ENCODE peak calls at places on chromosomes 11 and 22, in four cellular contexts. M, B, D and H are unnamed samples.

GRCh38 chr22:46068908-46069481 is 81.3 kb upstream of the PPARA start:
- DNase-seq in M (no peak), D (no peak), B (peak), H (peak)

GRCh38 chr11:29173660-29174062 is 843.2 kb downstream of the KCNA4 start:
- DNase-seq in M (no peak), D (no peak), B (no peak), H (no peak)

GRCh38 chr11:129286813-129287212 is 88.8 kb upstream of the BARX2 start:
- DNase-seq in D (no peak), M (no peak), B (peak), H (no peak)

GRCh38 chr11:126669416-126669815 is 313.9 kb downstream of the ST3GAL4 start:
- DNase-seq in B (no peak), D (no peak), M (no peak), H (peak)

GRCh38 chr11:13098067-13098466 is 89.0 kb downstream of the RASSF10 start:
- DNase-seq in D (no peak), M (no peak), B (no peak), H (peak)

GRCh38 chr11:65132988-65133700 is 1.2 kb downstream of the SYVN1 start:
- DNase-seq in B (peak), D (peak), M (peak), H (peak)

GRCh38 chr11:131758726-131759125 is 388.3 kb downstream of the NTM start:
- DNase-seq in D (no peak), B (no peak), M (no peak), H (no peak)

GRCh38 chr22:36301851-36302250 is 48.9 kb downstream of the APOL1 start:
- DNase-seq in D (no peak), M (no peak), B (no peak), H (no peak)

GRCh38 chr22:32951081-32951806 is 106.9 kb downstream of the SYN3 start:
- DNase-seq in D (no peak), B (no peak), M (no peak), H (no peak)

GRCh38 chr11:15045209-15045608 is 28.2 kb upstream of the CALCB start:
- DNase-seq in D (no peak), M (no peak), B (no peak), H (no peak)

GRCh38 chr11:33452806-33453205 is 195.6 kb downstream of the HIPK3 start:
- DNase-seq in M (no peak), B (no peak), D (no peak), H (no peak)

GRCh38 chr22:27913162-27913741 is 5.8 kb downstream of the PITPNB start:
- DNase-seq in B (no peak), D (no peak), M (no peak), H (no peak)

GRCh38 chr11:12547953-12548650 is 126.1 kb upstream of the TEAD1 start:
- DNase-seq in M (no peak), B (no peak), D (no peak), H (no peak)

GRCh38 chr11:1749020-1749758 is 1.2 kb downstream of the IFITM10 start:
- DNase-seq in D (no peak), B (no peak), M (no peak), H (no peak)

GRCh38 chr22:21937821-21938070 is 14.9 kb downstream of the PPM1F start:
- DNase-seq in B (no peak), M (peak), D (no peak), H (no peak)

GRCh38 chr22:30868663-30869385 is 99.8 kb downstream of the MORC2 start:
- DNase-seq in B (peak), M (no peak), D (no peak), H (peak)

GRCh38 chr11:101848262-101848661 is 66.5 kb upstream of the CEP126 start:
- DNase-seq in B (peak), M (no peak), D (no peak), H (no peak)

GRCh38 chr11:17263803-17264202 is 12.7 kb upstream of the NUCB2 start:
- DNase-seq in D (no peak), B (no peak), M (no peak), H (no peak)

GRCh38 chr22:20968281-20968977 is 1.4 kb downstream of the AIFM3 start:
- DNase-seq in B (no peak), M (no peak), D (no peak), H (no peak)

GRCh38 chr11:133134561-133135173 is 397.6 kb downstream of the OPCML start:
- DNase-seq in B (peak), M (peak), D (peak), H (peak)

GRCh38 chr22:39283312-39284141 is 35.9 kb downstream of the RPL3 start:
- DNase-seq in M (peak), B (no peak), D (no peak), H (peak)

GRCh38 chr11:19714387-19715363 is 2.0 kb downstream of the NAV2 start:
- DNase-seq in B (peak), D (peak), M (peak), H (peak)

GRCh38 chr11:35305670-35306382 is 113.5 kb downstream of the SLC1A2 start:
- DNase-seq in B (peak), D (peak), M (no peak), H (no peak)

GRCh38 chr11:19903620-19904069 is 191.0 kb downstream of the NAV2 start:
- DNase-seq in D (peak), M (peak), B (peak), H (peak)

GRCh38 chr11:103433380-103433779 is 324.2 kb downstream of the DYNC2H1 start:
- DNase-seq in D (no peak), B (no peak), M (no peak), H (no peak)

GRCh38 chr11:1843796-1844195 is 5.0 kb downstream of the TNNI2 start:
- DNase-seq in M (no peak), B (no peak), D (no peak), H (no peak)

GRCh38 chr11:68002943-68003845 is 703 bp downstream of the UNC93B1 start:
- DNase-seq in M (peak), D (peak), B (peak), H (no peak)